ENCODE peak calls at places on chromosome X, in five cellular contexts. B is HepG2, A is HCT116, U is SK-N-SH, Q is GM12878. J is an unnamed sample.

GRCh38 chrX:12971282-12972003 is 3.5 kb upstream of the TMSB4X start:
- DNase-seq in B (no peak), A (no peak), U (no peak), Q (no peak), J (peak)

GRCh38 chrX:107629533-107629909 is 1.2 kb downstream of the PRPS1 start:
- DNase-seq in B (peak), A (no peak), U (peak), Q (no peak), J (peak)

GRCh38 chrX:74325130-74326059 is 21.4 kb downstream of the ZCCHC13 start:
- DNase-seq in B (no peak), A (no peak), U (peak), Q (no peak), J (no peak)

GRCh38 chrX:1453390-1453783 is 678 bp upstream of the ASMTL start:
- DNase-seq in B (no peak), A (no peak), U (no peak), Q (no peak), J (no peak)

GRCh38 chrX:119970574-119970973 is 27.0 kb upstream of the NKAP start:
- DNase-seq in B (no peak), A (no peak), U (no peak), Q (no peak), J (no peak)

GRCh38 chrX:71168134-71168533 is 23.5 kb downstream of the NLGN3 start:
- DNase-seq in B (peak), A (no peak), U (no peak), Q (no peak), J (no peak)

GRCh38 chrX:30196322-30196721 is 19.0 kb upstream of the MAGEB2 start:
- DNase-seq in B (no peak), A (peak), U (peak), Q (no peak), J (peak)

GRCh38 chrX:6151971-6152370 is 76.7 kb downstream of the NLGN4X start:
- DNase-seq in B (no peak), A (no peak), U (no peak), Q (no peak), J (no peak)

GRCh38 chrX:49039598-49040375 is 3.4 kb downstream of the TFE3 start:
- DNase-seq in B (peak), A (peak), U (peak), Q (no peak), J (peak)

GRCh38 chrX:12065251-12065650 is 73.0 kb upstream of the FRMPD4 start:
- DNase-seq in B (no peak), A (no peak), U (no peak), Q (no peak), J (peak)

GRCh38 chrX:154409222-154409871 is at the start of gene DNASE1L1:
- DNase-seq in B (peak), A (no peak), U (no peak), Q (no peak), J (no peak)

GRCh38 chrX:115504167-115504566 is 56.8 kb upstream of the PLS3 start:
- DNase-seq in B (no peak), A (no peak), U (no peak), Q (peak), J (no peak)

GRCh38 chrX:144801786-144802185 is 445.5 kb upstream of the SPANXN1 start:
- DNase-seq in B (no peak), A (no peak), U (no peak), Q (no peak), J (no peak)

GRCh38 chrX:9383655-9384054 is 81.2 kb upstream of the TBL1X start:
- DNase-seq in B (no peak), A (no peak), U (no peak), Q (no peak), J (no peak)

GRCh38 chrX:103562801-103563200 is 22.5 kb upstream of the TCEAL4 start:
- DNase-seq in B (no peak), A (no peak), U (no peak), Q (no peak), J (no peak)

GRCh38 chrX:47170861-47171692 is 22.6 kb upstream of the UBA1 start:
- DNase-seq in B (no peak), A (no peak), U (peak), Q (no peak), J (no peak)

GRCh38 chrX:73400136-73400748 is 46.6 kb upstream of the CDX4 start:
- DNase-seq in B (no peak), A (no peak), U (no peak), Q (no peak), J (peak)

GRCh38 chrX:53281321-53281822 is at the start of gene IQSEC2:
- DNase-seq in B (no peak), A (peak), U (no peak), Q (no peak), J (peak)

GRCh38 chrX:132025085-132025484 is 2.0 kb downstream of the STK26 start:
- DNase-seq in B (peak), A (no peak), U (no peak), Q (no peak), J (no peak)

GRCh38 chrX:40150503-40150902 is 52.7 kb upstream of the BCOR start:
- DNase-seq in B (no peak), A (no peak), U (no peak), Q (no peak), J (no peak)

GRCh38 chrX:40149286-40150175 is 51.8 kb upstream of the BCOR start:
- DNase-seq in B (no peak), A (no peak), U (no peak), Q (no peak), J (no peak)

GRCh38 chrX:40152706-40153334 is 55.1 kb upstream of the BCOR start:
- DNase-seq in B (no peak), A (no peak), U (peak), Q (no peak), J (peak)

GRCh38 chrX:40152173-40152705 is 54.5 kb upstream of the BCOR start:
- DNase-seq in B (no peak), A (no peak), U (peak), Q (no peak), J (peak)

GRCh38 chrX:40151211-40152172 is 53.7 kb upstream of the BCOR start:
- DNase-seq in B (no peak), A (no peak), U (no peak), Q (no peak), J (no peak)
- TF ChIP-seq JUND in B (no peak), A (no peak), U (no peak), Q (no peak), J (no peak)

GRCh38 chrX:10598540-10598939 is 21.8 kb downstream of the MID1 start:
- DNase-seq in B (no peak), A (no peak), U (no peak), Q (no peak), J (no peak)

GRCh38 chrX:10603612-10604011 is 16.8 kb downstream of the MID1 start:
- DNase-seq in B (no peak), A (no peak), U (no peak), Q (no peak), J (no peak)

GRCh38 chrX:10602646-10603045 is 17.7 kb downstream of the MID1 start:
- DNase-seq in B (no peak), A (no peak), U (no peak), Q (no peak), J (peak)

GRCh38 chrX:10600479-10600878 is 19.9 kb downstream of the MID1 start:
- DNase-seq in B (no peak), A (no peak), U (no peak), Q (no peak), J (no peak)

DNA sequence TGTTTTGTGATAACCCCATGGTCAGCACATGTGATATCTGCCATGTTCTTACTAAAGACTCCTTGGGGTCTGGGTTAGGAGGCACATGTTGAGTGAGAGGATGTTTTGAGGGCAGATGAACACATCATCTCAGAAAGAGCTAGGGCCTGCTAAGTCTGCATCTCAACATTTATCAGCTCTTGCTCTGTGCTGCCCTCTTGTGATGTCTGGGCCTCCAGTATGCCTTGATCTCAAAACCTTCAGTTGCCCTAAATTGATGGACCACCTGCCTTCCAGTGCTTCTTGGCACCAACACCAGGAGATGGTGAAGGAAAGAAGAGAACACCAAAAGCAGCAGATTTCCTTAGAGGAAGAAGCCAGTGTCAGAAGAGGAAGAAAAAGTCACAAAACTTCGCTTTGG is 22.5 kb downstream of the MID1 start:
- DNase-seq in B (peak), A (no peak), U (no peak), Q (no peak), J (peak)
- TF ChIP-seq JUND in B (no peak), A (no peak), U (no peak), Q (no peak), J (no peak)

GRCh38 chrX:110985470-110985869 is 110.5 kb upstream of the PAK3 start:
- DNase-seq in B (no peak), A (no peak), U (no peak), Q (no peak), J (no peak)
- TF ChIP-seq JUND in B (no peak), A (no peak), U (no peak), Q (no peak), J (no peak)

GRCh38 chrX:44244008-44244407 is 99.5 kb downstream of the EFHC2 start:
- DNase-seq in B (no peak), A (peak), U (peak), Q (no peak), J (no peak)
- TF ChIP-seq JUND in B (no peak), A (no peak), U (no peak), Q (no peak), J (no peak)

GRCh38 chrX:8323356-8323755 is 141.3 kb upstream of the VCX3B start:
- DNase-seq in B (no peak), A (no peak), U (no peak), Q (no peak), J (no peak)
- TF ChIP-seq JUND in B (no peak), A (no peak), U (no peak), Q (no peak), J (no peak)

DNA sequence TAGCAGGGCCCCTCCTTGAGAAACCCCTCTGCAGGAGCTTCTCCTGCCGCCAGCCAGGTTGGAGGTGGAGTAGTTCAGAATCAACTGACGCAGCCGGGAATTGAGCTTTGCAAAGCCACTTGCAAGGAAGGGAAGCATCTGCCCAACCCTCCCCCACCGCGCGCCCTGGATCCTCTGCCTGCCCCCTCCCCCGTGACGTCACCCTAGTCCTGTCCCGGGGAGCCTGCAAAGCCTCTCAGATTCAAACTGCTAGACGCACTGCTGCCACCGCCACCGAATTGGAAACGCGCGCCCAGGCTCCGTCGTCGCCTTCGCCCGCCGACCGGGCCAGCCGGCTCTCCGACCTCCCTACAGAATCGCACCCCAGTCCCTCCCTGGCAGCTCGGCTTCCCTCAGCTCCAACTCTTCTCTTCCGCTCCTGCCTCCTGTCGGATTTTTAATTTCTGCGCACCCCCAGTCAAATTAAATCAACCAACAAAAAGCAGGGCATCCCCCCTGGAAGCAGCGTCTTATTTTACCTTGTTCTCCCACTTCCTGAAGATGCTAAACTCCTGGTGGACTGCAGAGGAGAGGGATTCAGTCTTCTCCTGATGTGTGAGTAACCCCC is 3.8 kb downstream of the SLITRK2 start:
- DNase-seq in B (no peak), A (no peak), U (no peak), Q (no peak), J (peak)
- TF ChIP-seq JUND in B (no peak), A (no peak), U (no peak), Q (no peak), J (no peak)